ENCODE peak calls at places on chromosome 15, in nine cellular contexts. Q is M059J; D is stimulated activated CD4-positive, alpha-beta T cell treated with anti-CD3 and anti-CD28 coated beads, Interleukin-1b, Interleukin-23, amount 100 ng/mL, for 4 hours; N is germinal center; E is CD8-positive, alpha-beta memory T cell; W is neural crest cell; F is effector CD4-positive, alpha-beta T cell; X is activated T-cell treated with anti-CD3 and anti-CD28 coated beads, Interleukin-2, amount 50 U/mL, for 72 hours; M is A172. O is an unnamed sample.
A peak's percentile ranks its signal among the peaks of the same experiment; 100 is the strongest.

GRCh38 chr15:89998141-89998661 is 2.9 kb upstream of the ZNF710 start:
- DNase-seq in W (no peak), D (no peak), F (no peak), M (peak; percentile 80), N (no peak), X (no peak), E (no peak), Q (peak; percentile 87), O (no peak)

GRCh38 chr15:86231864-86232801 is 152.5 kb downstream of the AGBL1 start:
- DNase-seq in N (peak; percentile 19), E (peak; percentile 6), W (peak; percentile 41), D (peak; percentile 1), F (peak; percentile 8), Q (peak; percentile 20), M (no peak), X (peak; percentile 37), O (peak; percentile 68)

GRCh38 chr15:47997170-47997569 is 123.6 kb upstream of the SLC24A5 start:
- DNase-seq in D (no peak), W (no peak), E (no peak), M (no peak), F (no peak), N (no peak), Q (no peak), X (no peak), O (no peak)

GRCh38 chr15:81910997-81911396 is 134.8 kb downstream of the MEX3B start:
- DNase-seq in W (no peak), M (no peak), N (no peak), D (no peak), Q (no peak), E (no peak), F (no peak), X (no peak), O (no peak)

GRCh38 chr15:38474155-38474757 is 20.3 kb downstream of the FAM98B start:
- DNase-seq in E (peak; percentile 64), X (peak; percentile 41), M (peak; percentile 63), F (peak; percentile 35), D (no peak), N (peak; percentile 54), W (no peak), Q (peak; percentile 64), O (peak; percentile 90)

GRCh38 chr15:78325092-78325843 is 14.9 kb upstream of the CRABP1 start:
- DNase-seq in X (no peak), Q (peak; percentile 58), E (no peak), N (no peak), D (no peak), F (no peak), W (no peak), M (peak; percentile 29), O (no peak)

GRCh38 chr15:98570119-98570518 is 78.2 kb upstream of the IGF1R start:
- DNase-seq in F (no peak), M (no peak), X (no peak), Q (no peak), E (no peak), N (no peak), D (no peak), W (no peak), O (no peak)

GRCh38 chr15:99426431-99427105 is 139.2 kb upstream of the MEF2A start:
- DNase-seq in W (no peak), X (no peak), M (no peak), Q (no peak), N (no peak), D (no peak), F (no peak), E (no peak), O (no peak)

GRCh38 chr15:51097553-51098330 is 3.0 kb upstream of the TNFAIP8L3 start:
- DNase-seq in E (no peak), F (no peak), W (no peak), Q (peak; percentile 70), M (peak; percentile 42), X (no peak), D (no peak), N (no peak), O (no peak)

GRCh38 chr15:63114465-63114864 is 7.2 kb upstream of the LACTB start:
- DNase-seq in F (no peak), N (no peak), Q (peak; percentile 33), X (no peak), D (no peak), E (no peak), W (no peak), M (no peak), O (no peak)

GRCh38 chr15:70447081-70447480 is 316.3 kb downstream of the UACA start:
- DNase-seq in W (no peak), E (no peak), Q (no peak), D (no peak), M (no peak), F (no peak), X (no peak), N (no peak), O (no peak)

GRCh38 chr15:100353469-100353868 is 11.7 kb upstream of the ADAMTS17 start:
- DNase-seq in X (no peak), F (no peak), N (no peak), D (no peak), E (no peak), W (no peak), M (no peak), Q (no peak), O (no peak)

GRCh38 chr15:47384316-47384715 is 333.0 kb upstream of the SEMA6D start:
- DNase-seq in X (no peak), W (no peak), N (no peak), Q (peak; percentile 57), M (no peak), E (no peak), F (no peak), D (no peak), O (no peak)

GRCh38 chr15:40357723-40358491 is at the start of gene DISP2:
- DNase-seq in X (peak; percentile 97), E (peak; percentile 92), M (peak; percentile 60), D (peak; percentile 88), W (peak; percentile 92), N (peak; percentile 99), F (peak; percentile 82), Q (peak; percentile 69), O (peak; percentile 95)

GRCh38 chr15:67781907-67782559 is 43.3 kb upstream of the SKOR1 start:
- DNase-seq in W (no peak), Q (no peak), X (no peak), F (no peak), N (no peak), D (no peak), M (no peak), E (no peak), O (peak; percentile 50)

O was measured in Karpas-422.